ENCODE peak calls at places on chromosomes 13 and 19, in four cellular contexts. O is stomach, M is AG04450, B is GM10248. Y is an unnamed sample.

GRCh38 chr19:18603958-18604819 is 2.4 kb downstream of the CRLF1 start:
- DNase-seq in B (no peak), O (no peak), M (no peak), Y (no peak)

GRCh38 chr13:61685683-61686013 is 270.0 kb upstream of the PCDH20 start:
- DNase-seq in B (no peak), O (no peak), M (no peak), Y (no peak)

GRCh38 chr13:51252954-51253531 is 30.8 kb downstream of the FAM124A start:
- DNase-seq in B (no peak), M (no peak), O (no peak), Y (peak; percentile 49)

GRCh38 chr19:17448190-17448967 is at the start of gene TMEM221:
- DNase-seq in O (peak; percentile 47), B (peak; percentile 80), M (no peak), Y (peak; percentile 79)

GRCh38 chr13:40779049-40779448 is 8.1 kb upstream of the MRPS31 start:
- DNase-seq in M (no peak), O (no peak), B (no peak), Y (no peak)

GRCh38 chr13:110047511-110047910 is 259.4 kb downstream of the COL4A1 start:
- DNase-seq in B (no peak), O (peak; percentile 75), M (peak; percentile 72), Y (no peak)

GRCh38 chr19:48686103-48686502 is 9.7 kb upstream of the FUT2 start:
- DNase-seq in B (no peak), O (no peak), M (no peak), Y (no peak)

GRCh38 chr13:44160549-44161278 is 212.9 kb upstream of the SERP2 start:
- DNase-seq in O (no peak), B (no peak), M (no peak), Y (no peak)

GRCh38 chr13:113138792-113139551 is 16.4 kb downstream of the F10 start:
- DNase-seq in M (no peak), B (no peak), O (peak; percentile 22), Y (no peak)

GRCh38 chr13:113639661-113640262 is 18.2 kb downstream of the ATP4B start:
- DNase-seq in B (no peak), O (peak; percentile 13), M (no peak), Y (no peak)

GRCh38 chr13:113646921-113647340 is 11.1 kb downstream of the ATP4B start:
- DNase-seq in B (no peak), M (no peak), O (peak; percentile 22), Y (no peak)

GRCh38 chr19:41595258-41595889 is 19.4 kb downstream of the CEACAM21 start:
- DNase-seq in M (peak; percentile 6), B (peak; percentile 74), O (peak; percentile 53), Y (peak; percentile 79)

GRCh38 chr13:40470665-40471064 is 195.8 kb downstream of the FOXO1 start:
- DNase-seq in M (no peak), B (no peak), O (no peak), Y (no peak)

GRCh38 chr19:21463449-21464105 is 41.8 kb upstream of the ZNF429 start:
- DNase-seq in B (peak; percentile 74), M (no peak), O (peak; percentile 41), Y (peak; percentile 45)

GRCh38 chr19:1668048-1668338 is 15.6 kb upstream of the TCF3 start:
- DNase-seq in O (no peak), M (no peak), B (no peak), Y (no peak)

GRCh38 chr13:24693862-24694471 is 13.8 kb downstream of the ATP12A start:
- DNase-seq in M (no peak), B (peak; percentile 79), O (peak; percentile 46), Y (peak; percentile 85)

GRCh38 chr19:18008814-18009213 is 844 bp downstream of the ARRDC2 start:
- DNase-seq in M (no peak), O (no peak), B (no peak), Y (no peak)

GRCh38 chr19:24048261-24048660 is 38.7 kb upstream of the ZNF254 start:
- DNase-seq in M (no peak), B (no peak), O (no peak), Y (no peak)

GRCh38 chr19:10464456-10464855 is 38.7 kb downstream of the KEAP1 start:
- DNase-seq in O (no peak), M (no peak), B (no peak), Y (no peak)

GRCh38 chr13:22189176-22190048 is 518.5 kb downstream of the FGF9 start:
- DNase-seq in B (no peak), O (no peak), M (no peak), Y (no peak)

GRCh38 chr13:97030705-97031452 is 36.6 kb upstream of the OXGR1 start:
- DNase-seq in O (no peak), M (peak; percentile 4), B (peak; percentile 17), Y (peak; percentile 17)
- TF ChIP-seq CTCF in O (no peak), M (peak; percentile 11), B (no peak), Y (no peak)

GRCh38 chr13:88005188-88005587 is 334.0 kb downstream of the SLITRK5 start:
- DNase-seq in M (no peak), B (no peak), O (no peak), Y (no peak)
- TF ChIP-seq CTCF in M (peak; percentile 18), B (no peak), O (no peak), Y (no peak)

GRCh38 chr19:49799798-49800376 is 13.2 kb downstream of the FUZ start:
- DNase-seq in O (no peak), B (no peak), M (no peak), Y (no peak)
- TF ChIP-seq CTCF in O (no peak), B (no peak), M (no peak), Y (peak; percentile 30)

GRCh38 chr19:38144667-38145066 is 79.4 kb downstream of the DPF1 start:
- DNase-seq in B (no peak), M (no peak), O (no peak), Y (no peak)

GRCh38 chr19:38142176-38143035 is 81.6 kb downstream of the DPF1 start:
- DNase-seq in M (no peak), O (peak; percentile 34), B (peak; percentile 65), Y (peak; percentile 58)

GRCh38 chr19:38145627-38146026 is 78.4 kb downstream of the DPF1 start:
- DNase-seq in M (no peak), B (no peak), O (no peak), Y (no peak)

GRCh38 chr19:38141108-38141507 is 82.9 kb downstream of the DPF1 start:
- DNase-seq in B (no peak), M (no peak), O (no peak), Y (no peak)

GRCh38 chr19:38143847-38144246 is 80.2 kb downstream of the DPF1 start:
- DNase-seq in O (no peak), M (no peak), B (no peak), Y (no peak)
- TF ChIP-seq CTCF in O (no peak), M (peak; percentile 34), B (peak; percentile 15), Y (peak; percentile 30)

DNA sequence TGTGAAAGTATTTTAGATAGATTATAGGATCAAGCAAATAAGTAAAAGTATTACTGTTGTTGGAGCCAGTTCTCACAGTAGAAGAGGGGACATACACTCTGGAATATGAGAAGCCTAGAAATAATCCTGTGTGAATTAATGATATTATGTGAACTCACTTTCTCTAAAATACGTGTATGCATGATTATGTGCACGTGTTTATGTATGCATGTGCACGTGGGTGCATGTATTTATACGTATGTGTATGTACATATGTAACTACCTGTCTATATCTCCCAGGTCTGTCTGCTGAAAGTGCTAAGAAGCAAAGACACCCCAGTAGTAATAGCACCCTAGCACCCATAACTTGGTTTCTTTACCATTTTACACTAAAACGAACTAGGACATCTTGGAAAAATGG is 41.5 kb upstream of the PDX1 start:
- DNase-seq in B (no peak), O (no peak), M (no peak), Y (no peak)
- TF ChIP-seq CTCF in B (no peak), O (no peak), M (no peak), Y (no peak)

GRCh38 chr13:97125051-97125809 is 96.9 kb upstream of the MBNL2 start:
- DNase-seq in O (no peak), B (no peak), M (no peak), Y (no peak)
- TF ChIP-seq CTCF in O (no peak), B (no peak), M (no peak), Y (no peak)

GRCh38 chr19:40312533-40312932 is 27.4 kb upstream of the AKT2 start:
- DNase-seq in O (no peak), M (no peak), B (no peak), Y (no peak)
- TF ChIP-seq CTCF in O (no peak), M (no peak), B (no peak), Y (no peak)

GRCh38 chr13:49098771-49099512 is 121.2 kb upstream of the MLNR start:
- DNase-seq in M (no peak), O (no peak), B (no peak), Y (no peak)
- TF ChIP-seq CTCF in M (no peak), O (peak; percentile 41), B (peak; percentile 53), Y (peak; percentile 56)

GRCh38 chr13:27783111-27783510 is 9.2 kb upstream of the GSX1 start:
- DNase-seq in B (no peak), M (no peak), O (no peak), Y (no peak)
- TF ChIP-seq CTCF in B (peak; percentile 28), M (peak; percentile 59), O (peak; percentile 31), Y (peak; percentile 35)

Y was measured in GM13977.